ENCODE peak calls at places on chromosome 11, in ten cellular contexts. Q is ureter; M is stimulated activated CD4-positive, alpha-beta T cell treated with anti-CD3 and anti-CD28 coated beads, Interleukin-2, amount 100 ng/mL, for 24 hours; V is GM06990; L is substantia nigra; E is IMR-90; S is cardiac fibroblast; T is right atrium auricular region; N is head of caudate nucleus; I is OCI-LY7. H is an unnamed sample.

GRCh38 chr11:70072471-70073187 is 5.5 kb upstream of the ANO1 start:
- DNase-seq in M (no peak), L (no peak), Q (peak), S (no peak), V (no peak), T (no peak), N (no peak), I (no peak), E (no peak), H (no peak)

GRCh38 chr11:6576471-6577373 is 26.7 kb downstream of the RRP8 start:
- DNase-seq in E (peak), S (peak), N (peak), I (no peak), Q (peak), M (no peak), V (no peak), T (no peak), L (no peak), H (peak)

GRCh38 chr11:13343931-13344717 is 66.5 kb downstream of the BMAL1 start:
- DNase-seq in T (peak), L (no peak), S (peak), M (peak), E (peak), V (no peak), I (peak), N (peak), Q (peak), H (peak)

GRCh38 chr11:68579455-68579854 is 104.9 kb upstream of the GAL start:
- DNase-seq in I (no peak), S (no peak), V (no peak), T (no peak), E (peak), N (no peak), L (no peak), M (no peak), Q (no peak), H (no peak)

GRCh38 chr11:63536669-63537292 is at the start of gene PLAAT4:
- DNase-seq in S (peak), V (peak), T (peak), Q (no peak), N (peak), E (peak), L (peak), I (no peak), M (peak), H (peak)

GRCh38 chr11:90250970-90251369 is 28.1 kb upstream of the CHORDC1 start:
- DNase-seq in Q (no peak), L (no peak), I (no peak), T (no peak), S (no peak), E (no peak), M (peak), N (no peak), V (no peak), H (no peak)

GRCh38 chr11:110830344-110831141 is 118.3 kb upstream of the ARHGAP20 start:
- DNase-seq in V (no peak), T (no peak), S (peak), E (peak), L (no peak), M (no peak), I (no peak), N (no peak), Q (no peak), H (no peak)

GRCh38 chr11:112179601-112180000 is 4.3 kb downstream of the BCO2 start:
- DNase-seq in E (no peak), Q (no peak), N (no peak), I (peak), V (no peak), S (no peak), M (no peak), T (no peak), L (no peak), H (no peak)

GRCh38 chr11:109865558-109866186 is 227.5 kb upstream of the ZC3H12C start:
- DNase-seq in T (no peak), I (no peak), L (no peak), N (peak), E (no peak), V (no peak), S (no peak), Q (no peak), M (no peak), H (peak)

GRCh38 chr11:17412488-17413180 is 24.2 kb upstream of the KCNJ11 start:
- DNase-seq in N (no peak), E (no peak), T (no peak), V (no peak), I (no peak), Q (no peak), S (no peak), L (no peak), M (no peak), H (no peak)

GRCh38 chr11:6505577-6506240 is 8.6 kb downstream of the DNHD1 start:
- DNase-seq in M (no peak), Q (no peak), N (peak), V (no peak), E (peak), T (no peak), I (peak), S (peak), L (no peak), H (peak)

H was measured in AG20443.